ENCODE peak calls at places on chromosomes 7 and 10, in seven cellular contexts. E is hepatocyte, P is HCT116, I is neural progenitor cell, Y is K562, N is PC-3, D is fibroblast of lung. Q is an unnamed sample.

GRCh38 chr10:43042503-43043341 is 34.1 kb upstream of the RET start:
- DNase-seq in E (no peak), P (no peak), I (no peak), Y (no peak), N (no peak), D (no peak), Q (no peak)

GRCh38 chr10:80924063-80924952 is 386.6 kb downstream of the SH2D4B start:
- DNase-seq in E (peak; percentile 63), P (peak; percentile 21), I (peak; percentile 78), Y (peak; percentile 34), N (peak; percentile 43), D (peak; percentile 16), Q (peak; percentile 52)

GRCh38 chr7:55177589-55178261 is 158.9 kb downstream of the EGFR start:
- DNase-seq in E (no peak), P (no peak), I (no peak), Y (no peak), N (no peak), D (peak; percentile 62), Q (no peak)

GRCh38 chr7:66413379-66414114 is 208.4 kb downstream of the TPST1 start:
- DNase-seq in E (peak; percentile 95), P (no peak), I (peak; percentile 97), Y (peak; percentile 23), N (peak; percentile 67), D (peak; percentile 81), Q (peak; percentile 70)

GRCh38 chr10:99917963-99918825 is 91.6 kb downstream of the DNMBP start:
- DNase-seq in E (peak; percentile 72), P (no peak), I (peak; percentile 86), Y (no peak), N (no peak), D (peak; percentile 72), Q (peak; percentile 81)

GRCh38 chr7:78792624-78793023 is 660.8 kb downstream of the MAGI2 start:
- DNase-seq in E (no peak), P (no peak), I (no peak), Y (no peak), N (no peak), D (no peak), Q (no peak)

GRCh38 chr10:76108563-76108962 is 677.1 kb downstream of the LRMDA start:
- DNase-seq in E (no peak), P (no peak), I (no peak), Y (no peak), N (no peak), D (no peak), Q (no peak)

GRCh38 chr7:136441835-136442234 is 426.6 kb upstream of the CHRM2 start:
- DNase-seq in E (no peak), P (no peak), I (no peak), Y (no peak), N (no peak), D (no peak), Q (no peak)

GRCh38 chr10:18214692-18215563 is 74.7 kb downstream of the CACNB2 start:
- DNase-seq in E (peak; percentile 70), P (no peak), I (peak; percentile 61), Y (peak; percentile 50), N (peak; percentile 50), D (peak; percentile 47), Q (peak; percentile 76)

GRCh38 chr7:132573237-132573636 is 3.0 kb downstream of the PLXNA4 start:
- DNase-seq in E (no peak), P (no peak), I (no peak), Y (no peak), N (no peak), D (no peak), Q (no peak)

DNA sequence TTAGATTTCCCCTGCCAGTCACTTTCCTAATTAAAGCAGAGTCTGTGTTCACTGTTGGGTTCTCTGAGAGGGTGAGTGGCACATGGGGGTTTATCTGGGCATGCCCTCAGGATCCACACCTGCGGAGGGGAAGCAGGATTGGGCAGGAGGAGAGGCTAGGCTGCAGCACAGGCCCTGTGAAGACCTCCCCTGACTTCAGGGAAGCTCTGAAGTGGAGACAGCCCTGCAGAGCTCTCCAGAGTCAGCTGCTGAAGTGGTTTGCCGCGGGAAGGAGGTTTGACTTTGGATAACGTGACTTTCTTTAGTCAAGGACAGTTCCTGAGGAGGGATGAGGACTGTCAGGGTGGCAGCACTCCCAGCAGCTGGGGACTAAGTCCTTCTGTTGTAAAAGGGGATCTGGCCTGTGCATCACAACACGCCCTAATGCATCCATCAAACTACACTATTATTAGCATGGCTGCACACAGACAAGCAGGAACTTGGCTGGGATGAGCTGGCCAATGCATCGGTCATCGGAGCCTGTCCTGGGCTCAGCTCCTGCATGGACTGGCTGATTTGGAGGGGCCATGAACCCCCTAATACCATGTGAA is 50.9 kb upstream of the LEP start:
- DNase-seq in E (no peak), P (no peak), I (no peak), Y (no peak), N (no peak), D (no peak), Q (no peak)
- TF ChIP-seq EZH2 in E (no peak), P (no peak), I (no peak), Y (no peak), N (no peak), D (peak; percentile 46), Q (no peak)

GRCh38 chr10:61964949-61965693 is 63.6 kb downstream of the ARID5B start:
- DNase-seq in E (peak; percentile 34), P (no peak), I (no peak), Y (no peak), N (no peak), D (no peak), Q (no peak)
- H3K27ac ChIP-seq in E (peak overlapping the region; percentile 88), P (no peak overlapping the region), I (no peak overlapping the region), Y (no peak overlapping the region), N (no peak overlapping the region), D (no peak overlapping the region), Q (no peak overlapping the region)

DNA sequence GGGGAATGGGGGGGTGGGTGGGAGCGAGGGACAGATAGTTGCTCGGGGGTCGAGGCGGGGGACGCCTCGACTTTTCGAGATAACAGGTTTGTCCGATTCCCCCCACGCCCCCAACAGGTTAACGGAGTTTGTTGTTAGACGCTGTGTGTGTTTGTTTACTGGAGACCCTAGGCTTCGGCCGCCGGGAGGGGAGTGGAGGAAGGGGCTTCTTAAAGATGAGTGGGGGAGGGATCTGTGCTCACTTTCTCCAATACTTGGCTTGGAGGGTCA is 846 bp downstream of the SORCS3 start:
- DNase-seq in E (no peak), P (no peak), I (peak; percentile 46), Y (no peak), N (no peak), D (no peak), Q (no peak)
- TF ChIP-seq EZH2 in E (no peak), P (no peak), I (peak; percentile 9), Y (no peak), N (no peak), D (no peak), Q (no peak)

DNA sequence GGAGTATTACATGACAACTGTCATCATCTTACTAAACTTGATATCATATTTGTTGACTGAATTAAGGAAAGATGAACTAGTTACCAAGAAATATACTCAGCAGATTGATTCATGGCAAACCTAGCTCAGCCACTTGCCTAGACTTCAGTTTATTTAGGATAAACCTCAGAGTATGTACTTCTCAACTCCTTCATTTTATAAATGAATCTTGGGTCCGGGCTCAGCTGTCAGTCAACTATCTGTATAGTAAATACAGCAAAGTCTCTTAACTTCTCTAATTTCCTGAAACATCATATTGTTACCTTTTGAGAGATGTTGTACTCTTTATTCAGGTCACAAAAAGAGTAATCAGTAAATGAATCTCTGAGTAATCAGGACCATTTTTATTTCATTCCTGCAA is 211.0 kb upstream of the KLF14 start:
- DNase-seq in E (no peak), P (no peak), I (no peak), Y (no peak), N (no peak), D (no peak), Q (no peak)
- H3K27ac ChIP-seq in E (no peak overlapping the region), P (peak overlapping the region; percentile 85), I (no peak overlapping the region), Y (no peak overlapping the region), N (peak overlapping the region; percentile 87), D (peak overlapping the region; percentile 91), Q (peak overlapping the region; percentile 16)

DNA sequence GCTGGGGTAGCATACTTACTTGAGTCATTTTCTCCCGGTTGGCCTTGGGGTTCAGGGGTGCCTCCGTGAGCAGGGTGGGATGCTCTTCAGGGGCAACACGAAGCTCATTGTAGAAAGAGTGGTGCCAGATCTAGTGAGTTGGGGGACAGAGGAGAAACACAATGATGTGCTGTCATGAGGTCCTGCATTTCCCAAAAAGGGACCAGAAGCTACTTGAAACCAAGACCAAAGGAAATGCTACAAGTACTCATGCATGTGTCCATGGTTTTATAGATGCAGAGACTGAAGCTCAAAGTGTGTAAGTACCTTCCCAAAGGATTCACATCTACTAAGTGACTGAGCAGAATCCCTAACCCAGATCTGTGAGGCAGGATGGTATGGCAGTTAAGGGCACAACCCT is 8.8 kb downstream of the ACTA2 start:
- DNase-seq in E (no peak), P (no peak), I (no peak), Y (no peak), N (no peak), D (no peak), Q (no peak)
- TF ChIP-seq EZH2 in E (no peak), P (no peak), I (no peak), Y (no peak), N (no peak), D (no peak), Q (no peak)

DNA sequence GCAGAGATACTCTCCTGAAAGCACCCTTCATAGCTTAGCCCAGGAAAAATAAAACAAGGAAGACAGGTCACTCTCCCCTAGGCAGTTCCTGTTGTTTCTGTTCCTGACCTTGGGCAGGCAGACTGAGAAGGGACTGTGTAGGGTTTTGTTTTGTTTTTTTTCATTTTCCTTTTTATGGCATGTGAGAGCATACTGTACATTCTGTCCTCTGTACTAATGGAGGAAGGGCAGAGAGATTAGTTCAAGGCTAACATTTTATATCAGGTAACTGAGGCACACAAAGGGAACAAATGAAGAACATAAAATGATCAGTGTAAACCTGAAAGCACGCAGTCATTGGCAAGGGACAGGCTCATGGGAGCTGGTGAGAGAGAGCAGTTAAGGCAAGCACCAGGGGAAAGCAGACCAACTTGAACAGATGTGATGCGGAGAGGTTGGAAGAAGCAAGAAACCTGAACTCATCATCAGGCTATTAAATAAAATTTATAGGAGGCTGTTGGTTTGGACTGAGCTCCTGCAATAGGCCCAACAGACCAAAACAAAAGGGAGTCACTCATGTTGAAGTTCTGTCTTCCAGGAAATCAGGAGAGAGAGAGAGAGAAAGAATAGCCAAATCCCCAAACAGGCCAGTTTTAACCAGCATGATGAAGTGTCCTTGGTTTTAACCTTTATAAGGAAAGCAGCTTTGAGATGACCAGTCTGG is 34.2 kb upstream of the PDCD4 start:
- DNase-seq in E (no peak), P (no peak), I (no peak), Y (no peak), N (no peak), D (no peak), Q (no peak)
- H3K27ac ChIP-seq in E (peak overlapping the region; percentile 88), P (no peak overlapping the region), I (no peak overlapping the region), Y (no peak overlapping the region), N (no peak overlapping the region), D (no peak overlapping the region), Q (no peak overlapping the region)

DNA sequence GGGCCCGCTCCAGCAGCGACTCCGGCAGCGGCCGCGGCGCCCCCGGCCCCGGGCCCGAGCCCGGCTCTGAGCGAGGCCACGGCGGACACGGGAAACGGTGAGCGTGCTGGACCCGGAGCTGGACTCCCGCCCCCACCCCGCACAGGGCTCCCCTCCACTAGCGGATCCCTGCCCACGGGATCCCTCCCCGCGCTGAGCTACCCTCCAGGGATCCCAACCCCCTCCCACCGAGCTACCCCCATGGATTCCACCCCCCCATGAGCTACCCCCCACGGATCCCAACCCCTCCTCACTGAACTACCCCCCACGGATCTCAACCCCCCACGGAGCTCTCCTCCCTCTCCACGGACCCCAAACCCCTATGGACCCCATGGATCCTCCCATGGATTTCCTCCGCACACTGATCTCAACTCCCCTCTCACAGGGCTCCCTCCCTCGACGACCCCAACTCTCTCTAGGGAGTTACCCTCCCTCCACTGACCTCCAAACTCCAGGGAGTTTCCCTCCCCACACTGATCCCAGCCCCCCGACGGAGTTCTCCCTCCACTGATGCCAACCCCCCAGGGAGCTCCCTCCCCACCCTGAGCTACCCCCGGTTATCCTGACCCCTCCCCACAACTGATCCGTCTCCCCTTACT is 20.6 kb upstream of the HSPB1 start:
- DNase-seq in E (no peak), P (no peak), I (no peak), Y (no peak), N (no peak), D (no peak), Q (no peak)
- TF ChIP-seq EZH2 in E (peak; percentile 4), P (no peak), I (peak; percentile 58), Y (no peak), N (no peak), D (peak; percentile 56), Q (peak; percentile 64)

Q was measured in GM23248.